ENCODE peak calls at places on chromosomes 13 and 19, in ten cellular contexts. One of them, this sample, is unnamed.

GRCh38 chr13:33101835-33102234 is 85.6 kb downstream of the KL start:
- DNase-seq in AG20443: no peak
- DNase-seq in SK-N-DZ: no peak
- DNase-seq in GM04504: no peak
- DNase-seq in HCT116: no peak
- DNase-seq in A549: no peak
- DNase-seq in NT2/D1: no peak
- DNase-seq in nephron progenitor cell: no peak
- DNase-seq in CD4-positive, alpha-beta T cell: no peak
- DNase-seq in mucosa of descending colon: no peak
- DNase-seq in this sample: no peak

GRCh38 chr13:40536443-40537113 is 129.9 kb downstream of the FOXO1 start:
- DNase-seq in AG20443: no peak
- DNase-seq in SK-N-DZ: no peak
- DNase-seq in GM04504: no peak
- DNase-seq in HCT116: no peak
- DNase-seq in A549: peak; percentile 30
- DNase-seq in NT2/D1: no peak
- DNase-seq in nephron progenitor cell: no peak
- DNase-seq in CD4-positive, alpha-beta T cell: no peak
- DNase-seq in mucosa of descending colon: no peak
- DNase-seq in this sample: peak; percentile 86

GRCh38 chr19:12749938-12750521 is 1.6 kb upstream of the BEST2 start:
- DNase-seq in AG20443: no peak
- DNase-seq in SK-N-DZ: no peak
- DNase-seq in GM04504: no peak
- DNase-seq in HCT116: no peak
- DNase-seq in A549: no peak
- DNase-seq in NT2/D1: no peak
- DNase-seq in nephron progenitor cell: no peak
- DNase-seq in CD4-positive, alpha-beta T cell: no peak
- DNase-seq in mucosa of descending colon: peak; percentile 81
- DNase-seq in this sample: no peak

GRCh38 chr19:15448778-15449619 is 757 bp downstream of the WIZ start:
- DNase-seq in AG20443: no peak
- DNase-seq in SK-N-DZ: peak; percentile 19
- DNase-seq in GM04504: no peak
- DNase-seq in HCT116: no peak
- DNase-seq in A549: peak; percentile 52
- DNase-seq in NT2/D1: no peak
- DNase-seq in nephron progenitor cell: peak; percentile 30
- DNase-seq in CD4-positive, alpha-beta T cell: no peak
- DNase-seq in mucosa of descending colon: no peak
- DNase-seq in this sample: no peak

GRCh38 chr13:50529154-50529882 is 314.2 kb downstream of the DLEU7 start:
- DNase-seq in AG20443: peak; percentile 74
- DNase-seq in SK-N-DZ: no peak
- DNase-seq in GM04504: peak; percentile 75
- DNase-seq in HCT116: peak; percentile 65
- DNase-seq in A549: peak; percentile 67
- DNase-seq in NT2/D1: no peak
- DNase-seq in nephron progenitor cell: no peak
- DNase-seq in CD4-positive, alpha-beta T cell: no peak
- DNase-seq in mucosa of descending colon: peak; percentile 88
- DNase-seq in this sample: no peak

GRCh38 chr13:75404721-75405120 is 77.2 kb downstream of the TBC1D4 start:
- DNase-seq in AG20443: no peak
- DNase-seq in SK-N-DZ: no peak
- DNase-seq in GM04504: no peak
- DNase-seq in HCT116: no peak
- DNase-seq in A549: no peak
- DNase-seq in NT2/D1: no peak
- DNase-seq in nephron progenitor cell: no peak
- DNase-seq in CD4-positive, alpha-beta T cell: no peak
- DNase-seq in mucosa of descending colon: no peak
- DNase-seq in this sample: no peak

GRCh38 chr19:36110487-36111199 is at the start of gene OVOL3:
- DNase-seq in AG20443: no peak
- DNase-seq in SK-N-DZ: no peak
- DNase-seq in GM04504: no peak
- DNase-seq in HCT116: no peak
- DNase-seq in A549: no peak
- DNase-seq in NT2/D1: peak; percentile 40
- DNase-seq in nephron progenitor cell: no peak
- DNase-seq in CD4-positive, alpha-beta T cell: no peak
- DNase-seq in mucosa of descending colon: no peak
- DNase-seq in this sample: peak; percentile 95

GRCh38 chr19:44607049-44607448 is 6.3 kb upstream of the IGSF23 start:
- DNase-seq in AG20443: no peak
- DNase-seq in SK-N-DZ: no peak
- DNase-seq in GM04504: no peak
- DNase-seq in HCT116: no peak
- DNase-seq in A549: peak; percentile 67
- DNase-seq in NT2/D1: no peak
- DNase-seq in nephron progenitor cell: no peak
- DNase-seq in CD4-positive, alpha-beta T cell: no peak
- DNase-seq in mucosa of descending colon: no peak
- DNase-seq in this sample: no peak

GRCh38 chr19:32138416-32138815 is 207.0 kb upstream of the ZNF507 start:
- DNase-seq in AG20443: no peak
- DNase-seq in SK-N-DZ: no peak
- DNase-seq in GM04504: no peak
- DNase-seq in HCT116: no peak
- DNase-seq in A549: no peak
- DNase-seq in NT2/D1: no peak
- DNase-seq in nephron progenitor cell: no peak
- DNase-seq in CD4-positive, alpha-beta T cell: no peak
- DNase-seq in mucosa of descending colon: no peak
- DNase-seq in this sample: peak; percentile 49

GRCh38 chr13:30520571-30520970 is 54.8 kb upstream of the HMGB1 start:
- DNase-seq in AG20443: peak; percentile 76
- DNase-seq in SK-N-DZ: no peak
- DNase-seq in GM04504: peak; percentile 30
- DNase-seq in HCT116: no peak
- DNase-seq in A549: peak; percentile 20
- DNase-seq in NT2/D1: no peak
- DNase-seq in nephron progenitor cell: no peak
- DNase-seq in CD4-positive, alpha-beta T cell: no peak
- DNase-seq in mucosa of descending colon: no peak
- DNase-seq in this sample: no peak

GRCh38 chr19:53101518-53101917 is 1.7 kb downstream of the ZNF160 start:
- DNase-seq in AG20443: no peak
- DNase-seq in SK-N-DZ: no peak
- DNase-seq in GM04504: no peak
- DNase-seq in HCT116: no peak
- DNase-seq in A549: no peak
- DNase-seq in NT2/D1: no peak
- DNase-seq in nephron progenitor cell: no peak
- DNase-seq in CD4-positive, alpha-beta T cell: no peak
- DNase-seq in mucosa of descending colon: no peak
- DNase-seq in this sample: peak; percentile 52

This sample was measured in Karpas-422.